ENCODE peak calls at places on chromosomes 3 and 15, in six cellular contexts. One of them, this sample, is unnamed.

GRCh38 chr15:72685301-72685924 is 569 bp downstream of the HIGD2B start:
- DNase-seq in mesothelial cell of epicardium: no peak
- DNase-seq in PC-9: no peak
- DNase-seq in NCI-H2029 treated with DMSO at 0.1 percent for 48 hours: no peak
- DNase-seq in adipocyte: no peak
- DNase-seq in left lung: no peak
- DNase-seq in this sample: no peak

GRCh38 chr15:36161781-36162212 is 417.6 kb upstream of the CDIN1 start:
- DNase-seq in mesothelial cell of epicardium: no peak
- DNase-seq in PC-9: peak
- DNase-seq in NCI-H2029 treated with DMSO at 0.1 percent for 48 hours: no peak
- DNase-seq in adipocyte: peak
- DNase-seq in left lung: no peak
- DNase-seq in this sample: no peak

GRCh38 chr3:169147246-169148008 is 516.1 kb downstream of the MECOM start:
- DNase-seq in mesothelial cell of epicardium: peak
- DNase-seq in PC-9: peak
- DNase-seq in NCI-H2029 treated with DMSO at 0.1 percent for 48 hours: peak
- DNase-seq in adipocyte: peak
- DNase-seq in left lung: peak
- DNase-seq in this sample: peak

GRCh38 chr3:127325630-127325961 is 37.8 kb upstream of the PRR20G start:
- DNase-seq in mesothelial cell of epicardium: no peak
- DNase-seq in PC-9: no peak
- DNase-seq in NCI-H2029 treated with DMSO at 0.1 percent for 48 hours: no peak
- DNase-seq in adipocyte: no peak
- DNase-seq in left lung: no peak
- DNase-seq in this sample: no peak

GRCh38 chr15:96351801-96352593 is 21.5 kb downstream of the NR2F2 start:
- DNase-seq in mesothelial cell of epicardium: no peak
- DNase-seq in PC-9: no peak
- DNase-seq in NCI-H2029 treated with DMSO at 0.1 percent for 48 hours: no peak
- DNase-seq in adipocyte: no peak
- DNase-seq in left lung: peak
- DNase-seq in this sample: no peak

GRCh38 chr15:55344206-55344605 is 25.2 kb downstream of the PIGB start:
- DNase-seq in mesothelial cell of epicardium: no peak
- DNase-seq in PC-9: no peak
- DNase-seq in NCI-H2029 treated with DMSO at 0.1 percent for 48 hours: no peak
- DNase-seq in adipocyte: peak
- DNase-seq in left lung: no peak
- DNase-seq in this sample: no peak

GRCh38 chr3:122975163-122975923 is 52.2 kb downstream of the SEMA5B start:
- DNase-seq in mesothelial cell of epicardium: no peak
- DNase-seq in PC-9: peak
- DNase-seq in NCI-H2029 treated with DMSO at 0.1 percent for 48 hours: peak
- DNase-seq in adipocyte: peak
- DNase-seq in left lung: no peak
- DNase-seq in this sample: no peak

GRCh38 chr3:12991861-12992281 is 81.4 kb downstream of the IQSEC1 start:
- DNase-seq in mesothelial cell of epicardium: no peak
- DNase-seq in PC-9: no peak
- DNase-seq in NCI-H2029 treated with DMSO at 0.1 percent for 48 hours: no peak
- DNase-seq in adipocyte: no peak
- DNase-seq in left lung: no peak
- DNase-seq in this sample: no peak

GRCh38 chr3:148184798-148185197 is 512.9 kb upstream of the AGTR1 start:
- DNase-seq in mesothelial cell of epicardium: no peak
- DNase-seq in PC-9: no peak
- DNase-seq in NCI-H2029 treated with DMSO at 0.1 percent for 48 hours: no peak
- DNase-seq in adipocyte: no peak
- DNase-seq in left lung: no peak
- DNase-seq in this sample: no peak

GRCh38 chr3:23175361-23176073 is 27.6 kb upstream of the UBE2E2 start:
- DNase-seq in mesothelial cell of epicardium: no peak
- DNase-seq in PC-9: no peak
- DNase-seq in NCI-H2029 treated with DMSO at 0.1 percent for 48 hours: no peak
- DNase-seq in adipocyte: no peak
- DNase-seq in left lung: no peak
- DNase-seq in this sample: no peak

GRCh38 chr15:65207280-65207679 is 4.0 kb downstream of the CILP start:
- DNase-seq in mesothelial cell of epicardium: no peak
- DNase-seq in PC-9: no peak
- DNase-seq in NCI-H2029 treated with DMSO at 0.1 percent for 48 hours: no peak
- DNase-seq in adipocyte: no peak
- DNase-seq in left lung: no peak
- DNase-seq in this sample: no peak

GRCh38 chr15:53917109-53917508 is 61.1 kb upstream of the UNC13C start:
- DNase-seq in mesothelial cell of epicardium: no peak
- DNase-seq in PC-9: no peak
- DNase-seq in NCI-H2029 treated with DMSO at 0.1 percent for 48 hours: no peak
- DNase-seq in adipocyte: no peak
- DNase-seq in left lung: no peak
- DNase-seq in this sample: no peak

GRCh38 chr15:56971571-56971970 is 53.1 kb downstream of the TCF12 start:
- DNase-seq in mesothelial cell of epicardium: no peak
- DNase-seq in PC-9: no peak
- DNase-seq in NCI-H2029 treated with DMSO at 0.1 percent for 48 hours: no peak
- DNase-seq in adipocyte: peak
- DNase-seq in left lung: no peak
- DNase-seq in this sample: no peak

GRCh38 chr3:150335631-150336030 is 72.5 kb upstream of the TSC22D2 start:
- DNase-seq in mesothelial cell of epicardium: no peak
- DNase-seq in PC-9: no peak
- DNase-seq in NCI-H2029 treated with DMSO at 0.1 percent for 48 hours: no peak
- DNase-seq in adipocyte: peak
- DNase-seq in left lung: no peak
- DNase-seq in this sample: no peak

GRCh38 chr3:111047812-111048435 is 23.7 kb upstream of the NECTIN3 start:
- DNase-seq in mesothelial cell of epicardium: no peak
- DNase-seq in PC-9: no peak
- DNase-seq in NCI-H2029 treated with DMSO at 0.1 percent for 48 hours: no peak
- DNase-seq in adipocyte: peak
- DNase-seq in left lung: no peak
- DNase-seq in this sample: no peak

GRCh38 chr15:101176625-101177024 is 75.2 kb downstream of the CHSY1 start:
- DNase-seq in mesothelial cell of epicardium: no peak
- DNase-seq in PC-9: no peak
- DNase-seq in NCI-H2029 treated with DMSO at 0.1 percent for 48 hours: no peak
- DNase-seq in adipocyte: peak
- DNase-seq in left lung: no peak
- DNase-seq in this sample: no peak

GRCh38 chr3:106183762-106184391 is 315.1 kb upstream of the CBLB start:
- DNase-seq in mesothelial cell of epicardium: no peak
- DNase-seq in PC-9: peak
- DNase-seq in NCI-H2029 treated with DMSO at 0.1 percent for 48 hours: no peak
- DNase-seq in adipocyte: peak
- DNase-seq in left lung: no peak
- DNase-seq in this sample: no peak

GRCh38 chr3:3342141-3342540 is 162.7 kb upstream of the CRBN start:
- DNase-seq in mesothelial cell of epicardium: no peak
- DNase-seq in PC-9: no peak
- DNase-seq in NCI-H2029 treated with DMSO at 0.1 percent for 48 hours: no peak
- DNase-seq in adipocyte: no peak
- DNase-seq in left lung: no peak
- DNase-seq in this sample: no peak

GRCh38 chr15:90174140-90174891 is 26.8 kb upstream of the SEMA4B start:
- DNase-seq in mesothelial cell of epicardium: no peak
- DNase-seq in PC-9: no peak
- DNase-seq in NCI-H2029 treated with DMSO at 0.1 percent for 48 hours: no peak
- DNase-seq in adipocyte: peak
- DNase-seq in left lung: no peak
- DNase-seq in this sample: no peak

GRCh38 chr15:63724760-63725159 is 109.0 kb downstream of the HERC1 start:
- DNase-seq in mesothelial cell of epicardium: no peak
- DNase-seq in PC-9: no peak
- DNase-seq in NCI-H2029 treated with DMSO at 0.1 percent for 48 hours: no peak
- DNase-seq in adipocyte: no peak
- DNase-seq in left lung: no peak
- DNase-seq in this sample: no peak

GRCh38 chr3:152769523-152769922 is 65.4 kb upstream of the P2RY1 start:
- DNase-seq in mesothelial cell of epicardium: no peak
- DNase-seq in PC-9: no peak
- DNase-seq in NCI-H2029 treated with DMSO at 0.1 percent for 48 hours: no peak
- DNase-seq in adipocyte: peak
- DNase-seq in left lung: no peak
- DNase-seq in this sample: no peak

GRCh38 chr15:90286678-90287077 is 21.2 kb downstream of the NGRN start:
- DNase-seq in mesothelial cell of epicardium: no peak
- DNase-seq in PC-9: peak
- DNase-seq in NCI-H2029 treated with DMSO at 0.1 percent for 48 hours: no peak
- DNase-seq in adipocyte: peak
- DNase-seq in left lung: no peak
- DNase-seq in this sample: no peak

GRCh38 chr3:16975083-16975482 is 90.3 kb downstream of the PLCL2 start:
- DNase-seq in mesothelial cell of epicardium: no peak
- DNase-seq in PC-9: no peak
- DNase-seq in NCI-H2029 treated with DMSO at 0.1 percent for 48 hours: no peak
- DNase-seq in adipocyte: no peak
- DNase-seq in left lung: no peak
- DNase-seq in this sample: no peak

GRCh38 chr15:27396997-27397396 is 426.0 kb downstream of the GABRG3 start:
- DNase-seq in mesothelial cell of epicardium: no peak
- DNase-seq in PC-9: no peak
- DNase-seq in NCI-H2029 treated with DMSO at 0.1 percent for 48 hours: no peak
- DNase-seq in adipocyte: no peak
- DNase-seq in left lung: no peak
- DNase-seq in this sample: no peak

GRCh38 chr3:178625053-178625600 is 88.9 kb downstream of the KCNMB2 start:
- DNase-seq in mesothelial cell of epicardium: no peak
- DNase-seq in PC-9: no peak
- DNase-seq in NCI-H2029 treated with DMSO at 0.1 percent for 48 hours: no peak
- DNase-seq in adipocyte: no peak
- DNase-seq in left lung: no peak
- DNase-seq in this sample: no peak

GRCh38 chr3:77191640-77192039 is 151.7 kb downstream of the ROBO2 start:
- DNase-seq in mesothelial cell of epicardium: no peak
- DNase-seq in PC-9: no peak
- DNase-seq in NCI-H2029 treated with DMSO at 0.1 percent for 48 hours: no peak
- DNase-seq in adipocyte: no peak
- DNase-seq in left lung: no peak
- DNase-seq in this sample: no peak

GRCh38 chr3:195153121-195153520 is 117.8 kb downstream of the XXYLT1 start:
- DNase-seq in mesothelial cell of epicardium: no peak
- DNase-seq in PC-9: no peak
- DNase-seq in NCI-H2029 treated with DMSO at 0.1 percent for 48 hours: no peak
- DNase-seq in adipocyte: no peak
- DNase-seq in left lung: no peak
- DNase-seq in this sample: no peak

GRCh38 chr15:75089781-75090734 is 66.7 kb downstream of the PPCDC start:
- DNase-seq in mesothelial cell of epicardium: no peak
- DNase-seq in PC-9: peak
- DNase-seq in NCI-H2029 treated with DMSO at 0.1 percent for 48 hours: no peak
- DNase-seq in adipocyte: no peak
- DNase-seq in left lung: no peak
- DNase-seq in this sample: no peak

GRCh38 chr3:63951901-63952594 is 39.9 kb upstream of the SCAANT1 start:
- DNase-seq in mesothelial cell of epicardium: no peak
- DNase-seq in PC-9: no peak
- DNase-seq in NCI-H2029 treated with DMSO at 0.1 percent for 48 hours: no peak
- DNase-seq in adipocyte: no peak
- DNase-seq in left lung: no peak
- DNase-seq in this sample: no peak